ENCODE peak calls at places on chromosomes 3 and 15, in nine cellular contexts. J, W, V, A, C, X, L, B and F are unnamed samples.
A peak's percentile ranks its signal among the peaks of the same experiment; 100 is the strongest.

GRCh38 chr15:59174846-59175831 is 31.5 kb upstream of the LDHAL6B start:
- DNase-seq in X (peak; percentile 51), A (no peak), L (peak; percentile 81), J (peak; percentile 23), V (peak; percentile 52), C (peak; percentile 32), B (peak; percentile 64), W (peak; percentile 37), F (no peak)

GRCh38 chr15:101651753-101652097 is 456 bp downstream of the TM2D3 start:
- DNase-seq in W (no peak), B (no peak), X (no peak), J (no peak), V (no peak), A (no peak), L (peak; percentile 89), C (no peak), F (no peak)

GRCh38 chr3:141271279-141272033 is 39.8 kb downstream of the PXYLP1 start:
- DNase-seq in C (no peak), A (no peak), X (no peak), J (no peak), L (peak; percentile 62), W (no peak), B (no peak), V (no peak), F (no peak)

GRCh38 chr15:31301687-31301990 is 25.0 kb upstream of the KLF13 start:
- DNase-seq in A (peak; percentile 79), B (no peak), J (no peak), L (no peak), X (no peak), V (no peak), C (no peak), W (no peak), F (no peak)

GRCh38 chr3:23806322-23807160 is 786 bp downstream of the UBE2E1 start:
- DNase-seq in B (peak; percentile 80), A (no peak), W (no peak), X (peak; percentile 72), L (no peak), C (no peak), J (no peak), V (no peak), F (no peak)

GRCh38 chr15:52855157-52855556 is 65.0 kb upstream of the ONECUT1 start:
- DNase-seq in W (no peak), A (no peak), V (no peak), X (no peak), C (no peak), B (no peak), L (no peak), J (no peak), F (no peak)

GRCh38 chr3:119664850-119665379 is 4.5 kb upstream of the POPDC2 start:
- DNase-seq in J (no peak), W (no peak), A (no peak), L (no peak), X (no peak), V (no peak), B (no peak), C (no peak), F (no peak)

GRCh38 chr3:48564022-48564421 is 441 bp upstream of the UCN2 start:
- DNase-seq in X (no peak), J (no peak), A (no peak), L (no peak), B (no peak), C (no peak), W (peak; percentile 28), V (peak; percentile 54), F (no peak)

GRCh38 chr3:9725775-9726174 is 5.8 kb upstream of the BRPF1 start:
- DNase-seq in C (no peak), V (no peak), W (no peak), B (no peak), J (no peak), L (no peak), A (no peak), X (no peak), F (no peak)

GRCh38 chr3:10772230-10773161 is 43.5 kb upstream of the SLC6A11 start:
- DNase-seq in L (peak; percentile 60), J (no peak), W (no peak), V (peak; percentile 11), A (peak; percentile 80), X (peak; percentile 22), C (no peak), B (peak; percentile 58), F (no peak)

GRCh38 chr15:63044645-63045437 is 2.3 kb downstream of the TPM1 start:
- DNase-seq in B (no peak), W (no peak), A (no peak), L (no peak), X (no peak), C (no peak), V (no peak), J (no peak), F (no peak)

GRCh38 chr15:63046927-63047760 is 4.6 kb downstream of the TPM1 start:
- DNase-seq in X (no peak), L (no peak), C (no peak), V (no peak), A (no peak), J (no peak), B (no peak), W (no peak), F (no peak)

GRCh38 chr15:63047792-63048114 is 5.2 kb downstream of the TPM1 start:
- DNase-seq in B (no peak), X (no peak), L (no peak), V (no peak), W (no peak), J (no peak), C (no peak), A (no peak), F (no peak)

GRCh38 chr15:63044077-63044644 is 1.6 kb downstream of the TPM1 start:
- DNase-seq in J (no peak), L (no peak), C (no peak), B (no peak), V (no peak), A (no peak), W (no peak), X (no peak), F (no peak)

GRCh38 chr15:63045438-63046278 is 3.1 kb downstream of the TPM1 start:
- DNase-seq in B (no peak), L (no peak), A (no peak), J (no peak), C (no peak), X (no peak), V (no peak), W (no peak), F (no peak)
- TF ChIP-seq POLR2AphosphoS5 in B (peak; percentile 55), L (no peak), A (no peak), J (no peak), C (no peak), X (no peak), V (no peak), W (no peak), F (no peak)

GRCh38 chr15:83655237-83655616 is 1.3 kb downstream of the ADAMTSL3 start:
- DNase-seq in X (no peak), B (no peak), V (no peak), C (no peak), J (no peak), A (peak; percentile 74), L (no peak), W (no peak), F (no peak)

GRCh38 chr15:83654379-83655236 is 685 bp downstream of the ADAMTSL3 start:
- DNase-seq in L (no peak), C (no peak), J (no peak), A (peak; percentile 92), X (no peak), W (peak; percentile 28), V (no peak), B (no peak), F (no peak)

GRCh38 chr15:83653288-83653638 is 660 bp upstream of the ADAMTSL3 start:
- DNase-seq in C (no peak), A (no peak), J (no peak), W (no peak), V (no peak), B (no peak), X (no peak), L (no peak), F (no peak)

GRCh38 chr15:83652606-83653204 is 1.2 kb upstream of the ADAMTSL3 start:
- DNase-seq in A (peak; percentile 82), L (no peak), X (no peak), C (no peak), J (no peak), B (no peak), W (no peak), V (no peak), F (no peak)

DNA sequence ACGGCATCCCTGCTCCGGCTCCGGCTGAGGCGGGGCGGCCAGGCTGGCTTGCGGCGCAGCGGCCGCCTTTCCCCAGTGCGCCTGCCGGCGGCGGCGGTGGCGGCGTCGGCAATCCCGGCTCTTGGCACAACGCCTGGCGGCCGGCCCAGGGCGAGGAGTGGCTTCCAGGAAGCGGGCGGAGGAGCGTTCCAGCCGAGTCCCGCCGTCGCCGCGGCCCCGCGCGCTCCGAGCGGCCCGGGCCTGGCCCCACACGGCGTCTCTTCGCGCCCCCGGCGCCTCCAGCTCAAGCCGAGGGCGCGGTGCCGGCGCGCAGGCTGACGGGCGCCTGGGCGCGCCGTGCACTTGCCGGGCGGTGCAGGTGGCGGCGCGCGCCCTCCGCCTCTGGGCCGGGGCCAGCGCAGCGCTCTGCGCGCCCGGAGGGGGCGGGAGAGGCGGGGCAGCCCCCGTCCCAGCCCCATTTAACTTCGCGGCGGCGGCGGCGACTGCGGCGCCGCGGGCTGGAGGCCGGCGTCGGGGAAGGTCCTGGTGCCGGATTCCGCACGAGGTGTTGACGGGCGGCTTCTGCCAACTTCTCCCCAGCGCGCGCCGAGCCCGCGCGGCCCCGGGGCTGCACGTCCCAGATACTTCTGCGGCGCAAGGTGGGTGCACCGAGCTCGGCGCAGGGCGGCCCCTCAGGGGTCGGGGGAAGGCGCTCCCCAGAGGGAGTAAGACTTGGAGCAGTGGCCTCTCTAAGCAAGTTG is at the start of gene ADAMTSL3:
- DNase-seq in A (peak; percentile 93), X (no peak), C (no peak), V (no peak), B (peak; percentile 62), W (peak; percentile 81), J (no peak), L (no peak), F (peak; percentile 73)
- TF ChIP-seq POLR2AphosphoS5 in A (peak; percentile 5), X (no peak), C (no peak), V (no peak), B (no peak), W (peak; percentile 51), J (no peak), L (no peak), F (no peak)

DNA sequence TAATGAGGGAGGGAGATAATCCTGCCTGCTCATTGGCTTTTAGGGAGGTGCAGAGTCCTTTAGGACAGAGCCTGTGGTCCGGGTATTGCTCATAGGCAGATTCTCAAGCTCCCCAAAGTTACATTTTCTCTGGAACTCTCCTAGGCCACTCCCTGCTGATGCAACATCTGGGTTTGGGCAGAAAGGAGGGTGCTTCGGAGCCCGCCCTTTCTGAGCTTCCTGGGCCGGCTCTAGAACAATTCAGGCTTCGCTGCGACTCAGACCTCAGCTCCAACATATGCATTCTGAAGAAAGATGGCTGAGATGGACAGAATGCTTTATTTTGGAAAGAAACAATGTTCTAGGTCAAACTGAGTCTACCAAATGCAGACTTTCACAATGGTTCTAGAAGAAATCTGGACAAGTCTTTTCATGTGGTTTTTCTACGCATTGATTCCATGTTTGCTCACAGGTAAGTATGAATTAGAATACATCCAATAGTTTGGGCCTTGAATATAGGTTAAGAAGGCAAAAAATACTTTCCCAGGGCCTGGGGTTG is at the start of gene IL20RB:
- DNase-seq in A (no peak), J (no peak), B (no peak), L (peak; percentile 85), V (no peak), C (no peak), X (no peak), W (no peak), F (no peak)
- TF ChIP-seq POLR2AphosphoS5 in A (no peak), J (no peak), B (no peak), L (no peak), V (no peak), C (no peak), X (no peak), W (no peak), F (no peak)

GRCh38 chr3:76760336-76760735 is 279.6 kb upstream of the ROBO2 start:
- DNase-seq in W (no peak), A (no peak), C (no peak), J (no peak), B (no peak), V (no peak), L (no peak), X (no peak), F (no peak)
- TF ChIP-seq POLR2AphosphoS5 in W (no peak), A (no peak), C (no peak), J (no peak), B (no peak), V (no peak), L (no peak), X (no peak), F (no peak)